ENCODE peak calls at places on chromosomes 5 and 9, in five cellular contexts. J is cardiac muscle cell, U is naive B cell, I is kidney epithelial cell, L is renal cortical epithelial cell. K is an unnamed sample.
A peak's percentile ranks its signal among the peaks of the same experiment; 100 is the strongest.

GRCh38 chr5:76953551-76954382 is 922 bp downstream of the CRHBP start:
- DNase-seq in J (peak; percentile 37), I (no peak), U (no peak), L (no peak), K (no peak)

GRCh38 chr5:73284196-73284795 is 111.3 kb downstream of the TMEM174 start:
- DNase-seq in L (no peak), I (no peak), J (no peak), U (no peak), K (no peak)

GRCh38 chr5:102536323-102536928 is 37.6 kb upstream of the SLCO6A1 start:
- DNase-seq in J (peak; percentile 32), I (peak; percentile 12), L (peak; percentile 75), U (no peak), K (no peak)

GRCh38 chr5:66814146-66814991 is 218.2 kb downstream of the MAST4 start:
- DNase-seq in U (peak; percentile 11), J (peak; percentile 67), L (peak; percentile 52), I (no peak), K (no peak)

GRCh38 chr9:119811030-119811429 is 441.8 kb upstream of the BRINP1 start:
- DNase-seq in J (no peak), I (peak; percentile 39), U (no peak), L (no peak), K (no peak)

GRCh38 chr5:2801602-2802525 is 50.4 kb upstream of the IRX2 start:
- DNase-seq in L (no peak), U (no peak), I (no peak), J (no peak), K (no peak)

GRCh38 chr5:39517800-39518199 is 93.0 kb upstream of the DAB2 start:
- DNase-seq in L (peak; percentile 94), I (peak; percentile 80), U (no peak), J (peak; percentile 86), K (no peak)

GRCh38 chr9:115135786-115136185 is 17.8 kb upstream of the TNC start:
- DNase-seq in I (no peak), U (no peak), L (no peak), J (peak; percentile 86), K (no peak)

GRCh38 chr9:106745457-106745856 is 117.5 kb upstream of the ZNF462 start:
- DNase-seq in L (no peak), I (no peak), J (peak; percentile 44), U (no peak), K (no peak)

GRCh38 chr9:133002147-133003070 is 23.9 kb downstream of the GFI1B start:
- DNase-seq in J (no peak), I (no peak), L (no peak), U (no peak), K (no peak)

GRCh38 chr9:21579209-21579608 is 97.1 kb upstream of the IFNE start:
- DNase-seq in L (peak; percentile 66), I (no peak), U (no peak), J (peak; percentile 61), K (no peak)

GRCh38 chr5:142012792-142013388 is at the start of gene GNPDA1:
- DNase-seq in I (peak; percentile 51), U (peak; percentile 71), J (peak; percentile 80), L (peak; percentile 56), K (no peak)

GRCh38 chr5:160175438-160176218 is 53.7 kb upstream of the FABP6 start:
- DNase-seq in I (no peak), U (no peak), J (peak; percentile 56), L (peak; percentile 69), K (no peak)

GRCh38 chr5:1551913-1552312 is 28.2 kb upstream of the LPCAT1 start:
- DNase-seq in J (no peak), U (no peak), L (no peak), I (no peak), K (no peak)

GRCh38 chr5:142323480-142324376 is 1.1 kb downstream of the SPRY4 start:
- DNase-seq in U (no peak), I (no peak), J (peak; percentile 76), L (no peak), K (no peak)

GRCh38 chr5:141664733-141665461 is 13.7 kb upstream of the FCHSD1 start:
- DNase-seq in I (no peak), L (peak; percentile 48), J (peak; percentile 76), U (peak; percentile 73), K (no peak)

GRCh38 chr9:133932633-133933032 is 59.5 kb downstream of the VAV2 start:
- DNase-seq in L (no peak), J (no peak), U (no peak), I (no peak), K (no peak)

GRCh38 chr9:96203867-96204412 is 98.0 kb downstream of the HSD17B3 start:
- DNase-seq in J (peak; percentile 13), U (no peak), I (no peak), L (no peak), K (no peak)

GRCh38 chr5:73938280-73938937 is 312.4 kb downstream of the ARHGEF28 start:
- DNase-seq in I (peak; percentile 96), U (no peak), L (peak; percentile 99), J (peak; percentile 95), K (peak; percentile 94)

GRCh38 chr9:94156549-94157407 is 72.5 kb downstream of the PTPDC1 start:
- DNase-seq in U (no peak), J (peak; percentile 94), I (no peak), L (peak; percentile 87), K (peak; percentile 63)

GRCh38 chr9:106861585-106862114 is 1.3 kb upstream of the ZNF462 start:
- DNase-seq in J (no peak), U (no peak), I (no peak), L (no peak), K (no peak)

GRCh38 chr9:15403155-15403554 is 19.5 kb upstream of the SNAPC3 start:
- DNase-seq in J (no peak), I (no peak), U (no peak), L (no peak), K (no peak)

GRCh38 chr5:10645146-10645545 is 81.3 kb downstream of the ANKRD33B start:
- DNase-seq in J (no peak), L (no peak), I (no peak), U (no peak), K (no peak)

K was measured in retinal pigment epithelial cell.